ENCODE peak calls at places on chromosomes 7 and 10, in seven cellular contexts. X, J, B, D, Z, P and U are unnamed samples.
A peak's percentile ranks its signal among the peaks of the same experiment; 100 is the strongest.

GRCh38 chr7:74032191-74032490 is 4.2 kb downstream of the ELN start:
- DNase-seq in X (peak; percentile 50), J (peak; percentile 59), B (peak; percentile 52), D (no peak), Z (no peak), P (no peak), U (no peak)

GRCh38 chr10:76944678-76945077 is 692.9 kb downstream of the KCNMA1 start:
- DNase-seq in X (no peak), J (no peak), B (no peak), D (no peak), Z (no peak), P (no peak), U (no peak)

GRCh38 chr7:138979226-138979979 is 1.8 kb downstream of the KIAA1549 start:
- DNase-seq in X (no peak), J (no peak), B (no peak), D (no peak), Z (no peak), P (no peak), U (peak; percentile 25)

GRCh38 chr7:7962851-7963250 is 5.7 kb upstream of the GLCCI1 start:
- DNase-seq in X (no peak), J (no peak), B (no peak), D (no peak), Z (no peak), P (no peak), U (no peak)

GRCh38 chr7:41134242-41134872 is 568.5 kb downstream of the INHBA start:
- DNase-seq in X (no peak), J (no peak), B (no peak), D (peak; percentile 34), Z (no peak), P (no peak), U (no peak)

GRCh38 chr7:18356195-18356645 is 139.3 kb upstream of the HDAC9 start:
- DNase-seq in X (no peak), J (no peak), B (no peak), D (peak; percentile 31), Z (no peak), P (no peak), U (no peak)

GRCh38 chr7:4549681-4550080 is 132.4 kb upstream of the FOXK1 start:
- DNase-seq in X (peak; percentile 66), J (no peak), B (no peak), D (no peak), Z (no peak), P (no peak), U (no peak)

GRCh38 chr7:16345979-16346958 is 75.1 kb downstream of the CRPPA start:
- DNase-seq in X (no peak), J (no peak), B (no peak), D (no peak), Z (no peak), P (no peak), U (no peak)

GRCh38 chr7:42174391-42174848 is 62.6 kb downstream of the GLI3 start:
- DNase-seq in X (no peak), J (no peak), B (peak; percentile 31), D (no peak), Z (no peak), P (no peak), U (no peak)

GRCh38 chr7:148142660-148143248 is 447.8 kb upstream of the C7orf33 start:
- DNase-seq in X (no peak), J (peak; percentile 51), B (peak; percentile 48), D (no peak), Z (no peak), P (no peak), U (no peak)
- TF ChIP-seq CTCF in X (peak; percentile 63), J (peak; percentile 37), B (peak; percentile 44), D (peak; percentile 55), Z (peak; percentile 61), P (peak; percentile 58), U (peak; percentile 73)

GRCh38 chr10:75244487-75245353 is 9.0 kb upstream of the COMTD1 start:
- DNase-seq in X (no peak), J (no peak), B (no peak), D (no peak), Z (no peak), P (no peak), U (no peak)
- TF ChIP-seq CTCF in X (no peak), J (no peak), B (no peak), D (no peak), Z (no peak), P (no peak), U (no peak)

DNA sequence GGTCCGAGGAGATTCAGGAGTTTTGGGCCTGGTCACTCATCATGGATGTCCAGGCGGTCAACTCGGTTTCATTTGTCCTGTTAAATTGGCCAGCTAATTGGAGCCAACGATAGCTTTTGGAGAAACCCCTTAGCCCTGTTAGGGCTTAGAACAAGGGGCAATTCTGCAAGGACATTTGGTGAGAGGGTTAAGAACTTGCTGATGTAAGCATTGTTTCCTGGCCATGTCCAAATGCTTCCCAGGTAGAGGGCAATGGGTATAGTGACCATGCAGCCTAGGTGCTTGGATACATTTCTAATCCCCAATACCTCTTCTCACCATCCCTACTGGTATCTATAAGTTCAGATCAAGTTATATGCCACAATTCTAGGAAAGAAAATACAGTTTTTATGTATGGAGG is 131.5 kb downstream of the RPS24 start:
- DNase-seq in X (no peak), J (no peak), B (no peak), D (no peak), Z (no peak), P (no peak), U (no peak)
- TF ChIP-seq CTCF in X (no peak), J (no peak), B (no peak), D (no peak), Z (no peak), P (no peak), U (no peak)

DNA sequence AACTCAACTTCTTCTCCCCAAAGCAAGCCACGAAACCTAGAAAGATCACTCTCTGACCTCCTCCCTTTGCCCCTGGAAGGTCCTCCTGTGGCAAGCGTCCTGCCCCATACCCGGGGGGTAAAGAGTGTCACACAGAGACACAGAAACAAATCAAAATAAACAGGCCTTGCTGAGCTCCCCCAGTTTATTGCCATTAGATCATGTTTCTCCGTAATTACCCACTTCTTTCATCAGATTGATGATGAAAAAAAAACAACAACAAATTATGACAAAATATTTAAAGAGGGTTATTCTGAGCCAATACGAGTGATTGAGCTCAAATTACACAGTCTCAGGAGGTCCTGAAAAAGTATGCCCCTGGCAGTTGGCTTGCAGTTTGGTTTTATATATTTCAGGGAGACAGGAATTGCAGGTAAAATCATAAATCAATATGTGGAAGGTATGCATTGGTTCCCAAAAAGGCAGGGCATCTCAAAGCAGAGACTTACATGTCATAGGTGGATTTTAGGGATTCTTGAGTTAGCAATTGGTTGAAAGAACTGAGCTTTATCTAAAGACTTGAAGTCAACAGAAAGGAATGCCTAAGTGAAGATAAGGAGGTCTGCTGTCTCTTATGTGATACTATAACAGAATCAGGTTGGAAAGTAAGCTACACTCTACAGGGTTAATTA is 86.2 kb downstream of the APBB1IP start:
- DNase-seq in X (no peak), J (no peak), B (no peak), D (no peak), Z (no peak), P (no peak), U (no peak)
- TF ChIP-seq CTCF in X (no peak), J (no peak), B (no peak), D (no peak), Z (no peak), P (no peak), U (no peak)

DNA sequence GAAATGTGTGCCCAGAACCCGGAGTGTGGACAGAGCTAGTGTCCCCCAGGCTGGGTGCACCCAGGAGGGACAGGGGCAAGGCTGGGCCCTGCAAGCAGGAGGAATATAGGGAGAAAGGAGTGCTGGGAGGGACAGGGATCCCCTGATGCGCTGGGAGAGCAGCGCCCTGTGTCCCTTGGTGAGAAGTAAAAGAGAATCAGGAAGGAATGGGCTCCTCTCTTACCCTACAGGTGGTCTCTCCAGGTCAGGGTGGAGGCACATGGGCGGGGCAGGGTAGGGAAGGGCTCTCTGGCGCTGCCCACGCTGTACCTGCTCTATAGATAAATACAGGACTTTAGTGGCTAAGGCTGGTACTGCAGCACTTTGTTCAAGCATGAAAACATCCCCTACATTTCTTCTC is 753.8 kb downstream of the GRID1 start:
- DNase-seq in X (no peak), J (no peak), B (no peak), D (no peak), Z (no peak), P (no peak), U (peak; percentile 53)
- TF ChIP-seq CTCF in X (peak; percentile 21), J (no peak), B (no peak), D (no peak), Z (no peak), P (peak; percentile 9), U (peak; percentile 58)

GRCh38 chr7:129271500-129272355 is 46.9 kb downstream of the AHCYL2 start:
- DNase-seq in X (no peak), J (peak; percentile 80), B (peak; percentile 75), D (peak; percentile 59), Z (no peak), P (no peak), U (no peak)
- TF ChIP-seq CTCF in X (peak; percentile 52), J (peak; percentile 51), B (peak; percentile 79), D (peak; percentile 55), Z (peak; percentile 70), P (peak; percentile 77), U (peak; percentile 75)

DNA sequence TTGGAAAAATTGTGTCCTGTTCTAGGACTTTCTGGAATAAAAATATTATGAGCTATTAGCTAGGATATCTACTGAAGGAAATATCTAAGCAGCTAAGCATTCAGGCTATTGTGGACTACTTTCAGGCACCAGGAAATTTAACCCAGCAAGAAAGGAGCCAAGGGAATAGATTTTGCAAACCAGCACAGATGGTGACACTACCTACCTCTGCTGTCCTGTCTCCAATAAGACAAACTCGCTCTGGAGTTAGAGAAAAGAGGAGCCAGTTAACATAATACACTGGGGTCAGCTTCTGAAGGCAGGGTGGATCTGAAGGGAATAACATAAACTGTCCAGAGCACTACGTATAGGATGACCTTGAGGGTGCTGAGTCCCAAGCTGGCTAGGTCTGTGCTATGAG is 223.7 kb upstream of the PRSS58 start:
- DNase-seq in X (no peak), J (no peak), B (no peak), D (no peak), Z (no peak), P (no peak), U (no peak)
- TF ChIP-seq CTCF in X (no peak), J (no peak), B (no peak), D (no peak), Z (no peak), P (no peak), U (no peak)

GRCh38 chr7:154289119-154289518 is 236.9 kb downstream of the DPP6 start:
- DNase-seq in X (no peak), J (no peak), B (no peak), D (no peak), Z (no peak), P (no peak), U (no peak)

GRCh38 chr7:154287370-154287769 is 235.2 kb downstream of the DPP6 start:
- DNase-seq in X (no peak), J (no peak), B (no peak), D (no peak), Z (no peak), P (no peak), U (no peak)
- TF ChIP-seq CTCF in X (no peak), J (no peak), B (no peak), D (no peak), Z (no peak), P (no peak), U (no peak)